ENCODE peak calls at places on chromosomes 2 and 18, in four cellular contexts. X, U, B and H are unnamed samples.

GRCh38 chr18:71450258-71450657 is 1093.9 kb downstream of the CBLN2 start:
- DNase-seq in X (no peak), U (no peak), B (no peak), H (no peak)

GRCh38 chr2:233012301-233012971 is 620 bp downstream of the NGEF start:
- DNase-seq in X (no peak), U (no peak), B (no peak), H (no peak)

GRCh38 chr2:232928564-232929302 is 58.7 kb downstream of the SNORC start:
- DNase-seq in X (no peak), U (no peak), B (no peak), H (no peak)

GRCh38 chr2:169091761-169092523 is 22.6 kb downstream of the DHRS9 start:
- DNase-seq in X (no peak), U (peak), B (no peak), H (no peak)

GRCh38 chr2:241011296-241011600 is 12.8 kb downstream of the SNED1 start:
- DNase-seq in X (no peak), U (no peak), B (no peak), H (no peak)

GRCh38 chr2:178072383-178073301 is at the start of gene PDE11A:
- DNase-seq in X (peak), U (peak), B (no peak), H (no peak)

GRCh38 chr18:62458346-62458745 is 64.5 kb upstream of the ZCCHC2 start:
- DNase-seq in X (no peak), U (no peak), B (no peak), H (no peak)

GRCh38 chr18:6781179-6781714 is 51.7 kb downstream of the ARHGAP28 start:
- DNase-seq in X (no peak), U (no peak), B (no peak), H (no peak)

GRCh38 chr2:199495147-199495546 is 37.4 kb upstream of the SATB2 start:
- DNase-seq in X (no peak), U (no peak), B (no peak), H (no peak)

GRCh38 chr2:23412556-23413155 is 27.7 kb downstream of the KLHL29 start:
- DNase-seq in X (no peak), U (peak), B (no peak), H (no peak)

GRCh38 chr2:163690896-163691295 is 44.9 kb downstream of the FIGN start:
- DNase-seq in X (no peak), U (no peak), B (no peak), H (no peak)

GRCh38 chr18:78107363-78107762 is 857.7 kb downstream of the GALR1 start:
- DNase-seq in X (no peak), U (no peak), B (no peak), H (no peak)

GRCh38 chr2:104521247-104521646 is 332.7 kb upstream of the POU3F3 start:
- DNase-seq in X (no peak), U (no peak), B (no peak), H (no peak)

GRCh38 chr2:41867553-41867952 is 180.3 kb upstream of the PKDCC start:
- DNase-seq in X (no peak), U (no peak), B (no peak), H (no peak)

GRCh38 chr2:134333646-134334189 is 79.8 kb downstream of the MGAT5 start:
- DNase-seq in X (no peak), U (no peak), B (no peak), H (no peak)